ENCODE peak calls at places on chromosome 22, in seven cellular contexts. R, U, N, B, J, F and O are unnamed samples.

GRCh38 chr22:32177221-32177765 is 18.2 kb upstream of the C22orf42 start:
- DNase-seq in R (no peak), U (no peak), N (no peak), B (no peak), J (peak), F (no peak), O (no peak)

GRCh38 chr22:39090426-39091064 is 6.5 kb upstream of the APOBEC3H start:
- DNase-seq in R (peak), U (no peak), N (no peak), B (no peak), J (no peak), F (no peak), O (no peak)

GRCh38 chr22:23199159-23199558 is 18.9 kb downstream of the BCR start:
- DNase-seq in R (no peak), U (no peak), N (no peak), B (no peak), J (no peak), F (no peak), O (no peak)

GRCh38 chr22:19524170-19525115 is at the start of gene CLDN5:
- DNase-seq in R (no peak), U (no peak), N (no peak), B (peak), J (peak), F (peak), O (peak)

GRCh38 chr22:40004836-40005235 is 10.1 kb downstream of the FAM83F start:
- DNase-seq in R (no peak), U (no peak), N (no peak), B (no peak), J (no peak), F (no peak), O (no peak)

GRCh38 chr22:21449531-21450319 is 17.5 kb upstream of the TMEM191C start:
- DNase-seq in R (peak), U (no peak), N (no peak), B (no peak), J (no peak), F (no peak), O (peak)

GRCh38 chr22:44546686-44547310 is 48.8 kb upstream of the RTL6 start:
- DNase-seq in R (no peak), U (no peak), N (no peak), B (no peak), J (no peak), F (no peak), O (no peak)

GRCh38 chr22:29060251-29060650 is 1.4 kb downstream of the C22orf31 start:
- DNase-seq in R (no peak), U (no peak), N (no peak), B (no peak), J (no peak), F (no peak), O (no peak)

GRCh38 chr22:44944891-44945600 is 64.8 kb downstream of the PHF21B start:
- DNase-seq in R (no peak), U (no peak), N (no peak), B (no peak), J (no peak), F (no peak), O (no peak)

GRCh38 chr22:37994982-37995381 is 10.6 kb upstream of the SOX10 start:
- DNase-seq in R (no peak), U (no peak), N (no peak), B (no peak), J (no peak), F (no peak), O (no peak)

GRCh38 chr22:39514373-39514973 is 5.9 kb upstream of the ATF4 start:
- DNase-seq in R (no peak), U (no peak), N (no peak), B (no peak), J (peak), F (peak), O (peak)

GRCh38 chr22:17149073-17149815 is 9.8 kb downstream of the HDHD5 start:
- DNase-seq in R (no peak), U (no peak), N (no peak), B (no peak), J (no peak), F (no peak), O (no peak)

GRCh38 chr22:31286360-31287255 is 5.7 kb downstream of the PIK3IP1 start:
- DNase-seq in R (no peak), U (no peak), N (peak), B (no peak), J (no peak), F (peak), O (peak)